ENCODE peak calls at places on chromosomes 11 and 22, in five cellular contexts. One of them, this sample, is unnamed. For H3K36me3 and H3K4me1, the result is how much of the 10 kb centered on the place peaks cover.

GRCh38 chr22:38187413-38188212 is 6.0 kb upstream of the PLA2G6 start:
- DNase-seq in PC-3: peak
- DNase-seq in stomach: peak
- DNase-seq in GM23248: no peak
- DNase-seq in mucosa of descending colon: no peak
- DNase-seq in this sample: no peak

GRCh38 chr11:106161775-106162174 is 84.3 kb downstream of the AASDHPPT start:
- DNase-seq in mucosa of descending colon: no peak
- DNase-seq in GM23248: peak
- DNase-seq in stomach: no peak
- DNase-seq in PC-3: no peak
- DNase-seq in this sample: no peak

GRCh38 chr11:66708026-66708579 is 20.9 kb downstream of the SPTBN2 start:
- DNase-seq in stomach: no peak
- DNase-seq in PC-3: no peak
- DNase-seq in mucosa of descending colon: no peak
- DNase-seq in GM23248: no peak
- DNase-seq in this sample: no peak

GRCh38 chr11:102414559-102414958 is 38.0 kb downstream of the TMEM123 start:
- DNase-seq in PC-3: no peak
- DNase-seq in mucosa of descending colon: no peak
- DNase-seq in stomach: no peak
- DNase-seq in GM23248: no peak
- DNase-seq in this sample: no peak

GRCh38 chr11:86570020-86570419 is 102.4 kb downstream of the ME3 start:
- DNase-seq in PC-3: no peak
- DNase-seq in stomach: no peak
- DNase-seq in GM23248: no peak
- DNase-seq in mucosa of descending colon: no peak
- DNase-seq in this sample: no peak

GRCh38 chr11:75815345-75815983 is 454 bp downstream of the UVRAG start:
- DNase-seq in stomach: peak
- DNase-seq in PC-3: peak
- DNase-seq in GM23248: peak
- DNase-seq in mucosa of descending colon: no peak
- DNase-seq in this sample: peak

GRCh38 chr11:2415171-2415570 is 14.6 kb downstream of the TSSC4 start:
- DNase-seq in mucosa of descending colon: no peak
- DNase-seq in GM23248: no peak
- DNase-seq in PC-3: no peak
- DNase-seq in stomach: no peak
- DNase-seq in this sample: no peak

GRCh38 chr22:50726643-50727340 is 11.2 kb upstream of the ACR start:
- DNase-seq in stomach: no peak
- DNase-seq in mucosa of descending colon: peak
- DNase-seq in PC-3: no peak
- DNase-seq in GM23248: no peak
- DNase-seq in this sample: peak

GRCh38 chr22:19289475-19290161 is 1.9 kb downstream of the CLTCL1 start:
- DNase-seq in mucosa of descending colon: no peak
- DNase-seq in stomach: no peak
- DNase-seq in PC-3: peak
- DNase-seq in GM23248: peak
- DNase-seq in this sample: no peak

GRCh38 chr11:2585566-2586090 is 114.2 kb downstream of the KCNQ1OT1 start:
- DNase-seq in mucosa of descending colon: no peak
- DNase-seq in PC-3: no peak
- DNase-seq in GM23248: no peak
- DNase-seq in stomach: peak
- DNase-seq in this sample: no peak

GRCh38 chr11:84144531-84144930 is 858.4 kb upstream of the CCDC90B start:
- DNase-seq in stomach: no peak
- DNase-seq in PC-3: no peak
- DNase-seq in GM23248: no peak
- DNase-seq in mucosa of descending colon: no peak
- DNase-seq in this sample: no peak

GRCh38 chr22:16955678-16956210 is 52.3 kb downstream of the GAB4 start:
- DNase-seq in mucosa of descending colon: no peak
- DNase-seq in stomach: no peak
- DNase-seq in PC-3: no peak
- DNase-seq in GM23248: no peak
- DNase-seq in this sample: no peak

GRCh38 chr22:47157486-47158270 is 395.2 kb downstream of the TBC1D22A start:
- DNase-seq in stomach: no peak
- DNase-seq in GM23248: no peak
- DNase-seq in mucosa of descending colon: peak
- DNase-seq in PC-3: no peak
- DNase-seq in this sample: no peak

GRCh38 chr11:69030324-69030723 is 17.3 kb upstream of the MRGPRF start:
- DNase-seq in GM23248: no peak
- DNase-seq in stomach: no peak
- DNase-seq in PC-3: no peak
- DNase-seq in mucosa of descending colon: no peak
- DNase-seq in this sample: no peak

GRCh38 chr11:120597250-120597649 is 85.7 kb downstream of the GRIK4 start:
- DNase-seq in PC-3: no peak
- DNase-seq in mucosa of descending colon: no peak
- DNase-seq in GM23248: no peak
- DNase-seq in stomach: no peak
- DNase-seq in this sample: no peak

GRCh38 chr22:35627267-35628041 is 10.3 kb upstream of the MB start:
- DNase-seq in PC-3: peak
- DNase-seq in GM23248: peak
- DNase-seq in mucosa of descending colon: peak
- DNase-seq in stomach: peak
- DNase-seq in this sample: peak

GRCh38 chr22:35337932-35338331 is 38.2 kb downstream of the TOM1 start:
- DNase-seq in GM23248: peak
- DNase-seq in stomach: no peak
- DNase-seq in mucosa of descending colon: no peak
- DNase-seq in PC-3: no peak
- DNase-seq in this sample: peak

GRCh38 chr11:68550485-68550817 is 89.9 kb downstream of the PPP6R3 start:
- DNase-seq in stomach: no peak
- DNase-seq in GM23248: peak
- DNase-seq in PC-3: no peak
- DNase-seq in mucosa of descending colon: no peak
- DNase-seq in this sample: no peak

GRCh38 chr11:116787436-116787785 is 412 bp downstream of the ZPR1 start:
- DNase-seq in GM23248: peak
- DNase-seq in stomach: no peak
- DNase-seq in mucosa of descending colon: no peak
- DNase-seq in PC-3: peak
- DNase-seq in this sample: peak

GRCh38 chr11:17734418-17734911 is at the start of gene KCNC1:
- DNase-seq in PC-3: no peak
- DNase-seq in mucosa of descending colon: no peak
- DNase-seq in stomach: no peak
- DNase-seq in GM23248: peak
- DNase-seq in this sample: peak

GRCh38 chr11:71282581-71283351 is 30.4 kb upstream of the SHANK2 start:
- DNase-seq in stomach: peak
- DNase-seq in mucosa of descending colon: no peak
- DNase-seq in PC-3: peak
- DNase-seq in GM23248: no peak
- DNase-seq in this sample: no peak

GRCh38 chr22:50731811-50732624 is 6.0 kb upstream of the ACR start:
- DNase-seq in PC-3: peak
- DNase-seq in mucosa of descending colon: no peak
- DNase-seq in stomach: peak
- DNase-seq in GM23248: peak
- DNase-seq in this sample: peak

GRCh38 chr22:47588583-47588970 is 826.1 kb downstream of the TBC1D22A start:
- DNase-seq in PC-3: peak
- DNase-seq in GM23248: no peak
- DNase-seq in mucosa of descending colon: no peak
- DNase-seq in stomach: peak
- DNase-seq in this sample: no peak

GRCh38 chr11:35367491-35367890 is 51.9 kb downstream of the SLC1A2 start:
- DNase-seq in stomach: no peak
- DNase-seq in GM23248: peak
- DNase-seq in PC-3: peak
- DNase-seq in mucosa of descending colon: no peak
- DNase-seq in this sample: no peak

GRCh38 chr11:85589373-85589772 is 37.8 kb downstream of the DLG2 start:
- DNase-seq in mucosa of descending colon: no peak
- DNase-seq in GM23248: no peak
- DNase-seq in stomach: no peak
- DNase-seq in PC-3: no peak
- DNase-seq in this sample: peak

GRCh38 chr11:133901316-133901715 is 55.5 kb downstream of the IGSF9B start:
- DNase-seq in stomach: no peak
- DNase-seq in PC-3: no peak
- DNase-seq in mucosa of descending colon: no peak
- DNase-seq in GM23248: no peak
- DNase-seq in this sample: no peak

GRCh38 chr11:18749681-18750319 is 23.8 kb upstream of the IGSF22 start:
- DNase-seq in GM23248: peak
- DNase-seq in stomach: no peak
- DNase-seq in mucosa of descending colon: no peak
- DNase-seq in PC-3: peak
- DNase-seq in this sample: peak

GRCh38 chr11:18748766-18749375 is 22.9 kb upstream of the IGSF22 start:
- DNase-seq in stomach: no peak
- DNase-seq in GM23248: no peak
- DNase-seq in mucosa of descending colon: no peak
- DNase-seq in PC-3: no peak
- DNase-seq in this sample: no peak

GRCh38 chr11:18754308-18754707 is 28.3 kb upstream of the IGSF22 start:
- DNase-seq in GM23248: no peak
- DNase-seq in stomach: no peak
- DNase-seq in PC-3: no peak
- DNase-seq in mucosa of descending colon: no peak
- DNase-seq in this sample: no peak

GRCh38 chr11:18752502-18752901 is 26.5 kb upstream of the IGSF22 start:
- DNase-seq in GM23248: no peak
- DNase-seq in PC-3: no peak
- DNase-seq in stomach: no peak
- DNase-seq in mucosa of descending colon: no peak
- DNase-seq in this sample: no peak

GRCh38 chr11:18750944-18751343 is 25.0 kb upstream of the IGSF22 start:
- DNase-seq in PC-3: no peak
- DNase-seq in stomach: no peak
- DNase-seq in GM23248: no peak
- DNase-seq in mucosa of descending colon: no peak
- DNase-seq in this sample: no peak
- H3K36me3 ChIP-seq in PC-3: under half
- H3K36me3 ChIP-seq in stomach: under half
- H3K36me3 ChIP-seq in GM23248: under half
- H3K36me3 ChIP-seq in mucosa of descending colon: under half
- H3K36me3 ChIP-seq in this sample: under half

DNA sequence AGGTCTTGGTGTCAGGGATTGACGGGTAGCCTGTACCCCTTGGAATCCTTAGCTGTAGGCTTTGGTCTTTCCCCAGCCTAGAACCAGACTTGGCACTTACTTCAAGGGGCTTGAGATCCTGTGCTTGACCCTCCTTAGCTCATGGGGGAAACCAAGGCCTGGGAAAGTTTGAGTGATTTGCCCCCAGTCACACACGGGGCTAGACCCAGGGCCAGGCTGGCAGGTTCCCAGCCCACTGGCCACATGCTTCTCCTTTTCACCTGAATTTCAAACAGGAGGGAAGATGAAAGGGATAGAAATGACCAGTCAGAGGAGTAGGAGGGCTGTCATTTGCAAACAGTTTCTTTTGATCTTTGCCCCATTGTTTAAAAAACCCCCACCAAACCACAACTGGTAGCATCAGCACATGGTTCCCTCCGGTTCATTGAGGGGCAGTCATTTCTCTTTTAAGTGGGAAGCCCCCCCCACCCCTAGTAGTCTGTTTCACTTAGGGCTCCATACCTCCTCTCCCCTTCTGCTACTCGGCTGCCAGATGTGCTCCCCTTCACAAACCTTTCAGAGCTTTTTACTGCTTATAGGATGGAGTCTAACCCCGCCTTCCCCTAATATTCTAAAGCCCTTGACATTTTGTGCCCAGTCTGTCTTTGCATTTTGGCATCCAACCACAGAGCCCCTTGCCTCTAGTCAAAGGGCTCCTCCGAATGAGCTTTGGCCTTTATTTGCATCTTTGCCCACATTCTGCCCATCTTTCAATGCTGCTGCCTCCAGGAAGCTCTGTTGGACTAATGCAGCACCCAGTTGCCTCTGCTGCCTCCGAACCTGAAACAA is 37.6 kb downstream of the ZNRF3 start:
- DNase-seq in mucosa of descending colon: no peak
- DNase-seq in GM23248: no peak
- DNase-seq in PC-3: no peak
- DNase-seq in stomach: no peak
- DNase-seq in this sample: peak
- H3K4me1 ChIP-seq in mucosa of descending colon: under half
- H3K4me1 ChIP-seq in GM23248: under half
- H3K4me1 ChIP-seq in PC-3: under half
- H3K4me1 ChIP-seq in stomach: half or more
- H3K4me1 ChIP-seq in this sample: half or more

DNA sequence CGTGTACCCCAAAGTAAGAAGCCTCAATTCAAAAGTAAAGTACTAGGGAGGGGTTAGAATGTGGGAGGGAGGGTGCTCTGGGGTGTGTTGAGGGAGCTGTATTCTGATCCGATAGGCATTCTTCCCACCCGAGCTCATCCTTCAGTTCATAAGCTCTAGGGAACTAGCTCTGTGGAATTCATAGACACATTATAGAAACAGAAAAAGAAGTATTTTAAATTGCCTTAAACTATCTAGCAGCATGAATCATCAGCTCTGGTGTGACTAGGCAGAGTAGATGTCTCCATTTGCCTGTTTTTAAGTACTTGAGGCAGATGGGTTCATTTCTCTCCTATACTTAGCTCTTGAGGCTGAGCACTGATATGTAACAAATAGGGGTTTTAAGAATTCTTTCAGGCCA is 7.3 kb upstream of the SGSM3 start:
- DNase-seq in stomach: no peak
- DNase-seq in mucosa of descending colon: no peak
- DNase-seq in GM23248: peak
- DNase-seq in PC-3: no peak
- DNase-seq in this sample: no peak
- H3K36me3 ChIP-seq in stomach: half or more
- H3K36me3 ChIP-seq in mucosa of descending colon: under half
- H3K36me3 ChIP-seq in GM23248: half or more
- H3K36me3 ChIP-seq in PC-3: half or more
- H3K36me3 ChIP-seq in this sample: half or more

GRCh38 chr11:10414659-10415058 is 40.4 kb upstream of the AMPD3 start:
- DNase-seq in mucosa of descending colon: peak
- DNase-seq in PC-3: no peak
- DNase-seq in GM23248: peak
- DNase-seq in stomach: no peak
- DNase-seq in this sample: peak

GRCh38 chr11:10414181-10414580 is 40.9 kb upstream of the AMPD3 start:
- DNase-seq in stomach: no peak
- DNase-seq in mucosa of descending colon: no peak
- DNase-seq in GM23248: no peak
- DNase-seq in PC-3: no peak
- DNase-seq in this sample: no peak

GRCh38 chr11:10410844-10411200 is 44.2 kb upstream of the AMPD3 start:
- DNase-seq in PC-3: no peak
- DNase-seq in stomach: no peak
- DNase-seq in mucosa of descending colon: no peak
- DNase-seq in GM23248: no peak
- DNase-seq in this sample: no peak

GRCh38 chr11:10412266-10412665 is 42.8 kb upstream of the AMPD3 start:
- DNase-seq in stomach: no peak
- DNase-seq in mucosa of descending colon: no peak
- DNase-seq in PC-3: peak
- DNase-seq in GM23248: no peak
- DNase-seq in this sample: no peak

GRCh38 chr11:10413268-10413667 is 41.8 kb upstream of the AMPD3 start:
- DNase-seq in GM23248: no peak
- DNase-seq in PC-3: peak
- DNase-seq in mucosa of descending colon: no peak
- DNase-seq in stomach: no peak
- DNase-seq in this sample: no peak
- H3K4me1 ChIP-seq in GM23248: under half
- H3K4me1 ChIP-seq in PC-3: under half
- H3K4me1 ChIP-seq in mucosa of descending colon: under half
- H3K4me1 ChIP-seq in stomach: under half
- H3K4me1 ChIP-seq in this sample: under half